ENCODE peak calls at places on chromosomes 5 and 9, in seven cellular contexts. W is T follicular helper cell, H is lower lobe of right lung, T is activated T-helper 1 cell treated with Interleukin-2 at 50 U/mL for 16 hours, M is HEK293T, B is heart right ventricle, Q is glomerular endothelial cell. V is an unnamed sample.

GRCh38 chr5:176750144-176750543 is 60.2 kb upstream of the UNC5A start:
- DNase-seq in Q (no peak), M (no peak), H (no peak), T (no peak), W (no peak), B (no peak), V (no peak)

GRCh38 chr5:77945874-77946273 is 169.7 kb upstream of the TBCA start:
- DNase-seq in Q (no peak), H (no peak), W (no peak), T (no peak), B (no peak), M (no peak), V (no peak)

GRCh38 chr5:58266402-58266801 is 193.5 kb downstream of the PLK2 start:
- DNase-seq in B (no peak), W (no peak), H (no peak), M (no peak), Q (no peak), T (no peak), V (no peak)

GRCh38 chr9:35566417-35566816 is 38.6 kb upstream of the TESK1 start:
- DNase-seq in B (no peak), H (no peak), M (peak; percentile 26), T (no peak), W (no peak), Q (no peak), V (no peak)

GRCh38 chr5:1509346-1510085 is 14.2 kb downstream of the LPCAT1 start:
- DNase-seq in W (no peak), B (no peak), M (no peak), T (no peak), H (peak; percentile 30), Q (no peak), V (no peak)

GRCh38 chr5:45694255-45694834 is 1.8 kb downstream of the HCN1 start:
- DNase-seq in Q (no peak), W (no peak), B (no peak), M (no peak), T (no peak), H (no peak), V (no peak)

GRCh38 chr5:172144291-172144815 is 43.7 kb downstream of the STK10 start:
- DNase-seq in H (no peak), T (no peak), Q (no peak), M (no peak), W (no peak), B (peak; percentile 53), V (no peak)

GRCh38 chr5:93058309-93058708 is 522.7 kb downstream of the NR2F1-AS1 start:
- DNase-seq in T (no peak), W (no peak), H (no peak), B (no peak), M (no peak), Q (no peak), V (no peak)